ENCODE peak calls at places on chromosomes 3 and 15, in seven cellular contexts. One of them, this sample, is unnamed.

GRCh38 chr3:143002083-143002712 is 828 bp downstream of the U2SURP start:
- DNase-seq in activated naive CD4-positive, alpha-beta T cell treated with anti-CD3 and anti-CD28 coated beads for 36 hours: peak; percentile 46
- DNase-seq in mucosa of descending colon: no peak
- DNase-seq in iPS DF 19.7: no peak
- DNase-seq in astrocyte of the hippocampus: peak; percentile 31
- DNase-seq in AG20443: peak; percentile 26
- DNase-seq in tibial artery: no peak
- DNase-seq in this sample: no peak

GRCh38 chr15:31525988-31526665 is 199.5 kb downstream of the KLF13 start:
- DNase-seq in iPS DF 19.7: no peak
- DNase-seq in activated naive CD4-positive, alpha-beta T cell treated with anti-CD3 and anti-CD28 coated beads for 36 hours: no peak
- DNase-seq in tibial artery: no peak
- DNase-seq in mucosa of descending colon: no peak
- DNase-seq in astrocyte of the hippocampus: no peak
- DNase-seq in AG20443: no peak
- DNase-seq in this sample: no peak

GRCh38 chr15:99424978-99425665 is 140.7 kb upstream of the MEF2A start:
- DNase-seq in iPS DF 19.7: no peak
- DNase-seq in AG20443: peak; percentile 77
- DNase-seq in astrocyte of the hippocampus: peak; percentile 77
- DNase-seq in activated naive CD4-positive, alpha-beta T cell treated with anti-CD3 and anti-CD28 coated beads for 36 hours: peak; percentile 83
- DNase-seq in tibial artery: peak; percentile 64
- DNase-seq in mucosa of descending colon: no peak
- DNase-seq in this sample: peak; percentile 96

GRCh38 chr3:135997554-135998320 is 32.2 kb downstream of the PPP2R3A start:
- DNase-seq in mucosa of descending colon: no peak
- DNase-seq in tibial artery: no peak
- DNase-seq in iPS DF 19.7: no peak
- DNase-seq in activated naive CD4-positive, alpha-beta T cell treated with anti-CD3 and anti-CD28 coated beads for 36 hours: no peak
- DNase-seq in AG20443: no peak
- DNase-seq in astrocyte of the hippocampus: no peak
- DNase-seq in this sample: no peak

GRCh38 chr15:69604050-69604378 is 151.4 kb downstream of the RPLP1 start:
- DNase-seq in mucosa of descending colon: peak; percentile 65
- DNase-seq in AG20443: no peak
- DNase-seq in activated naive CD4-positive, alpha-beta T cell treated with anti-CD3 and anti-CD28 coated beads for 36 hours: no peak
- DNase-seq in astrocyte of the hippocampus: peak; percentile 41
- DNase-seq in iPS DF 19.7: peak; percentile 57
- DNase-seq in tibial artery: no peak
- DNase-seq in this sample: no peak

GRCh38 chr3:194313642-194314430 is 37.3 kb downstream of the CPN2 start:
- DNase-seq in tibial artery: peak; percentile 82
- DNase-seq in AG20443: no peak
- DNase-seq in mucosa of descending colon: peak; percentile 38
- DNase-seq in activated naive CD4-positive, alpha-beta T cell treated with anti-CD3 and anti-CD28 coated beads for 36 hours: no peak
- DNase-seq in iPS DF 19.7: no peak
- DNase-seq in astrocyte of the hippocampus: peak; percentile 35
- DNase-seq in this sample: no peak

GRCh38 chr3:112074616-112075497 is 11.3 kb upstream of the C3orf52 start:
- DNase-seq in activated naive CD4-positive, alpha-beta T cell treated with anti-CD3 and anti-CD28 coated beads for 36 hours: peak; percentile 79
- DNase-seq in iPS DF 19.7: no peak
- DNase-seq in AG20443: peak; percentile 81
- DNase-seq in tibial artery: no peak
- DNase-seq in astrocyte of the hippocampus: peak; percentile 92
- DNase-seq in mucosa of descending colon: peak; percentile 73
- DNase-seq in this sample: peak; percentile 77

GRCh38 chr15:82647045-82647834 is at the start of gene CPEB1:
- DNase-seq in tibial artery: peak; percentile 38
- DNase-seq in mucosa of descending colon: peak; percentile 15
- DNase-seq in iPS DF 19.7: no peak
- DNase-seq in AG20443: peak; percentile 91
- DNase-seq in activated naive CD4-positive, alpha-beta T cell treated with anti-CD3 and anti-CD28 coated beads for 36 hours: peak; percentile 39
- DNase-seq in astrocyte of the hippocampus: peak; percentile 58
- DNase-seq in this sample: peak; percentile 41

GRCh38 chr3:129723558-129724324 is 117.3 kb upstream of the PLXND1 start:
- DNase-seq in tibial artery: peak; percentile 86
- DNase-seq in mucosa of descending colon: peak; percentile 25
- DNase-seq in activated naive CD4-positive, alpha-beta T cell treated with anti-CD3 and anti-CD28 coated beads for 36 hours: no peak
- DNase-seq in iPS DF 19.7: no peak
- DNase-seq in AG20443: peak; percentile 83
- DNase-seq in astrocyte of the hippocampus: peak; percentile 76
- DNase-seq in this sample: peak; percentile 89

GRCh38 chr3:193842029-193842782 is 249.2 kb downstream of the OPA1 start:
- DNase-seq in tibial artery: peak; percentile 38
- DNase-seq in AG20443: no peak
- DNase-seq in activated naive CD4-positive, alpha-beta T cell treated with anti-CD3 and anti-CD28 coated beads for 36 hours: no peak
- DNase-seq in iPS DF 19.7: no peak
- DNase-seq in mucosa of descending colon: peak; percentile 52
- DNase-seq in astrocyte of the hippocampus: no peak
- DNase-seq in this sample: no peak

GRCh38 chr3:151316267-151316991 is at the start of gene GPR87:
- DNase-seq in AG20443: no peak
- DNase-seq in activated naive CD4-positive, alpha-beta T cell treated with anti-CD3 and anti-CD28 coated beads for 36 hours: peak; percentile 48
- DNase-seq in astrocyte of the hippocampus: peak; percentile 24
- DNase-seq in mucosa of descending colon: no peak
- DNase-seq in iPS DF 19.7: peak; percentile 20
- DNase-seq in tibial artery: no peak
- DNase-seq in this sample: no peak

GRCh38 chr3:10026084-10026890 is at the start of gene FANCD2:
- DNase-seq in mucosa of descending colon: peak; percentile 91
- DNase-seq in iPS DF 19.7: no peak
- DNase-seq in AG20443: peak; percentile 94
- DNase-seq in astrocyte of the hippocampus: peak; percentile 96
- DNase-seq in activated naive CD4-positive, alpha-beta T cell treated with anti-CD3 and anti-CD28 coated beads for 36 hours: peak; percentile 94
- DNase-seq in tibial artery: peak; percentile 78
- DNase-seq in this sample: peak; percentile 85

GRCh38 chr3:44511238-44511567 is 33.7 kb upstream of the ZNF445 start:
- DNase-seq in AG20443: no peak
- DNase-seq in activated naive CD4-positive, alpha-beta T cell treated with anti-CD3 and anti-CD28 coated beads for 36 hours: no peak
- DNase-seq in iPS DF 19.7: no peak
- DNase-seq in astrocyte of the hippocampus: peak; percentile 12
- DNase-seq in tibial artery: no peak
- DNase-seq in mucosa of descending colon: no peak
- DNase-seq in this sample: no peak

GRCh38 chr3:82078246-82078645 is 316.8 kb upstream of the GBE1 start:
- DNase-seq in activated naive CD4-positive, alpha-beta T cell treated with anti-CD3 and anti-CD28 coated beads for 36 hours: no peak
- DNase-seq in tibial artery: no peak
- DNase-seq in astrocyte of the hippocampus: no peak
- DNase-seq in iPS DF 19.7: no peak
- DNase-seq in mucosa of descending colon: no peak
- DNase-seq in AG20443: no peak
- DNase-seq in this sample: no peak

GRCh38 chr3:132657869-132658747 is 1.5 kb downstream of the ACAD11 start:
- DNase-seq in AG20443: no peak
- DNase-seq in mucosa of descending colon: no peak
- DNase-seq in activated naive CD4-positive, alpha-beta T cell treated with anti-CD3 and anti-CD28 coated beads for 36 hours: no peak
- DNase-seq in tibial artery: no peak
- DNase-seq in astrocyte of the hippocampus: no peak
- DNase-seq in iPS DF 19.7: no peak
- DNase-seq in this sample: no peak

GRCh38 chr15:69979783-69980182 is 117.9 kb downstream of the TLE3 start:
- DNase-seq in activated naive CD4-positive, alpha-beta T cell treated with anti-CD3 and anti-CD28 coated beads for 36 hours: no peak
- DNase-seq in AG20443: no peak
- DNase-seq in iPS DF 19.7: no peak
- DNase-seq in mucosa of descending colon: peak; percentile 35
- DNase-seq in tibial artery: no peak
- DNase-seq in astrocyte of the hippocampus: no peak
- DNase-seq in this sample: no peak

GRCh38 chr3:127182446-127182845 is 10.5 kb upstream of the PRR23E start:
- DNase-seq in astrocyte of the hippocampus: no peak
- DNase-seq in iPS DF 19.7: no peak
- DNase-seq in activated naive CD4-positive, alpha-beta T cell treated with anti-CD3 and anti-CD28 coated beads for 36 hours: no peak
- DNase-seq in AG20443: no peak
- DNase-seq in mucosa of descending colon: no peak
- DNase-seq in tibial artery: no peak
- DNase-seq in this sample: no peak

GRCh38 chr3:59555593-59556315 is 505.9 kb upstream of the CFAP20DC start:
- DNase-seq in tibial artery: no peak
- DNase-seq in astrocyte of the hippocampus: no peak
- DNase-seq in mucosa of descending colon: no peak
- DNase-seq in AG20443: peak; percentile 38
- DNase-seq in iPS DF 19.7: no peak
- DNase-seq in activated naive CD4-positive, alpha-beta T cell treated with anti-CD3 and anti-CD28 coated beads for 36 hours: no peak
- DNase-seq in this sample: no peak

GRCh38 chr3:165339753-165340152 is 143.6 kb upstream of the SLITRK3 start:
- DNase-seq in activated naive CD4-positive, alpha-beta T cell treated with anti-CD3 and anti-CD28 coated beads for 36 hours: no peak
- DNase-seq in tibial artery: no peak
- DNase-seq in iPS DF 19.7: no peak
- DNase-seq in mucosa of descending colon: peak; percentile 10
- DNase-seq in astrocyte of the hippocampus: peak; percentile 11
- DNase-seq in AG20443: no peak
- DNase-seq in this sample: no peak

GRCh38 chr3:109385442-109386318 is 48.3 kb upstream of the DPPA4 start:
- DNase-seq in activated naive CD4-positive, alpha-beta T cell treated with anti-CD3 and anti-CD28 coated beads for 36 hours: no peak
- DNase-seq in AG20443: no peak
- DNase-seq in mucosa of descending colon: no peak
- DNase-seq in iPS DF 19.7: no peak
- DNase-seq in tibial artery: no peak
- DNase-seq in astrocyte of the hippocampus: no peak
- DNase-seq in this sample: no peak

GRCh38 chr3:175983369-175983768 is 1124.2 kb downstream of the NAALADL2 start:
- DNase-seq in AG20443: no peak
- DNase-seq in iPS DF 19.7: no peak
- DNase-seq in activated naive CD4-positive, alpha-beta T cell treated with anti-CD3 and anti-CD28 coated beads for 36 hours: no peak
- DNase-seq in tibial artery: no peak
- DNase-seq in astrocyte of the hippocampus: peak; percentile 4
- DNase-seq in mucosa of descending colon: no peak
- DNase-seq in this sample: peak; percentile 26

GRCh38 chr3:177802151-177802900 is 605.0 kb upstream of the TBL1XR1 start:
- DNase-seq in tibial artery: no peak
- DNase-seq in mucosa of descending colon: no peak
- DNase-seq in activated naive CD4-positive, alpha-beta T cell treated with anti-CD3 and anti-CD28 coated beads for 36 hours: no peak
- DNase-seq in AG20443: peak; percentile 29
- DNase-seq in iPS DF 19.7: no peak
- DNase-seq in astrocyte of the hippocampus: peak; percentile 49
- DNase-seq in this sample: peak; percentile 73

GRCh38 chr3:177448987-177449975 is 252.0 kb upstream of the TBL1XR1 start:
- DNase-seq in astrocyte of the hippocampus: peak; percentile 91
- DNase-seq in iPS DF 19.7: no peak
- DNase-seq in activated naive CD4-positive, alpha-beta T cell treated with anti-CD3 and anti-CD28 coated beads for 36 hours: no peak
- DNase-seq in mucosa of descending colon: no peak
- DNase-seq in AG20443: peak; percentile 38
- DNase-seq in tibial artery: no peak
- DNase-seq in this sample: peak; percentile 43

GRCh38 chr15:63502843-63503738 is 1.3 kb upstream of the USP3 start:
- DNase-seq in iPS DF 19.7: peak; percentile 38
- DNase-seq in astrocyte of the hippocampus: peak; percentile 68
- DNase-seq in mucosa of descending colon: peak; percentile 97
- DNase-seq in tibial artery: peak; percentile 93
- DNase-seq in AG20443: peak; percentile 85
- DNase-seq in activated naive CD4-positive, alpha-beta T cell treated with anti-CD3 and anti-CD28 coated beads for 36 hours: peak; percentile 83
- DNase-seq in this sample: peak; percentile 87

GRCh38 chr3:113002676-113003075 is 11.9 kb downstream of the GTPBP8 start:
- DNase-seq in tibial artery: no peak
- DNase-seq in activated naive CD4-positive, alpha-beta T cell treated with anti-CD3 and anti-CD28 coated beads for 36 hours: peak; percentile 90
- DNase-seq in mucosa of descending colon: no peak
- DNase-seq in AG20443: no peak
- DNase-seq in astrocyte of the hippocampus: no peak
- DNase-seq in iPS DF 19.7: no peak
- DNase-seq in this sample: no peak

GRCh38 chr3:35649405-35649804 is 10.1 kb downstream of the ARPP21 start:
- DNase-seq in iPS DF 19.7: no peak
- DNase-seq in AG20443: no peak
- DNase-seq in mucosa of descending colon: no peak
- DNase-seq in tibial artery: no peak
- DNase-seq in astrocyte of the hippocampus: no peak
- DNase-seq in activated naive CD4-positive, alpha-beta T cell treated with anti-CD3 and anti-CD28 coated beads for 36 hours: no peak
- DNase-seq in this sample: no peak

GRCh38 chr3:197458906-197459470 is 96.8 kb downstream of the BDH1 start:
- DNase-seq in iPS DF 19.7: no peak
- DNase-seq in AG20443: no peak
- DNase-seq in astrocyte of the hippocampus: no peak
- DNase-seq in mucosa of descending colon: peak; percentile 61
- DNase-seq in activated naive CD4-positive, alpha-beta T cell treated with anti-CD3 and anti-CD28 coated beads for 36 hours: no peak
- DNase-seq in tibial artery: no peak
- DNase-seq in this sample: no peak

GRCh38 chr15:22967084-22967770 is 12.9 kb downstream of the CYFIP1 start:
- DNase-seq in activated naive CD4-positive, alpha-beta T cell treated with anti-CD3 and anti-CD28 coated beads for 36 hours: no peak
- DNase-seq in mucosa of descending colon: no peak
- DNase-seq in astrocyte of the hippocampus: no peak
- DNase-seq in tibial artery: no peak
- DNase-seq in iPS DF 19.7: no peak
- DNase-seq in AG20443: no peak
- DNase-seq in this sample: no peak

GRCh38 chr3:67459796-67460195 is 194.6 kb downstream of the SUCLG2 start:
- DNase-seq in iPS DF 19.7: no peak
- DNase-seq in mucosa of descending colon: no peak
- DNase-seq in AG20443: no peak
- DNase-seq in astrocyte of the hippocampus: no peak
- DNase-seq in activated naive CD4-positive, alpha-beta T cell treated with anti-CD3 and anti-CD28 coated beads for 36 hours: no peak
- DNase-seq in tibial artery: no peak
- DNase-seq in this sample: no peak

GRCh38 chr3:99118381-99118780 is 216.9 kb upstream of the DCBLD2 start:
- DNase-seq in iPS DF 19.7: no peak
- DNase-seq in AG20443: peak; percentile 61
- DNase-seq in astrocyte of the hippocampus: peak; percentile 59
- DNase-seq in activated naive CD4-positive, alpha-beta T cell treated with anti-CD3 and anti-CD28 coated beads for 36 hours: no peak
- DNase-seq in tibial artery: no peak
- DNase-seq in mucosa of descending colon: no peak
- DNase-seq in this sample: peak; percentile 85

GRCh38 chr3:17740703-17741102 is 1.7 kb downstream of the TBC1D5 start:
- DNase-seq in astrocyte of the hippocampus: peak; percentile 44
- DNase-seq in mucosa of descending colon: peak; percentile 36
- DNase-seq in iPS DF 19.7: no peak
- DNase-seq in tibial artery: no peak
- DNase-seq in activated naive CD4-positive, alpha-beta T cell treated with anti-CD3 and anti-CD28 coated beads for 36 hours: no peak
- DNase-seq in AG20443: no peak
- DNase-seq in this sample: no peak

GRCh38 chr3:124174910-124175874 is 183.3 kb upstream of the ROPN1 start:
- DNase-seq in mucosa of descending colon: no peak
- DNase-seq in astrocyte of the hippocampus: no peak
- DNase-seq in iPS DF 19.7: no peak
- DNase-seq in AG20443: no peak
- DNase-seq in activated naive CD4-positive, alpha-beta T cell treated with anti-CD3 and anti-CD28 coated beads for 36 hours: no peak
- DNase-seq in tibial artery: no peak
- DNase-seq in this sample: no peak

GRCh38 chr15:97893988-97894387 is 66.5 kb upstream of the ARRDC4 start:
- DNase-seq in mucosa of descending colon: no peak
- DNase-seq in iPS DF 19.7: no peak
- DNase-seq in tibial artery: no peak
- DNase-seq in activated naive CD4-positive, alpha-beta T cell treated with anti-CD3 and anti-CD28 coated beads for 36 hours: no peak
- DNase-seq in astrocyte of the hippocampus: no peak
- DNase-seq in AG20443: no peak
- DNase-seq in this sample: no peak

GRCh38 chr3:134334231-134334900 is 39.9 kb downstream of the AMOTL2 start:
- DNase-seq in activated naive CD4-positive, alpha-beta T cell treated with anti-CD3 and anti-CD28 coated beads for 36 hours: no peak
- DNase-seq in iPS DF 19.7: no peak
- DNase-seq in mucosa of descending colon: no peak
- DNase-seq in AG20443: peak; percentile 58
- DNase-seq in astrocyte of the hippocampus: peak; percentile 74
- DNase-seq in tibial artery: no peak
- DNase-seq in this sample: no peak

GRCh38 chr3:73719413-73719831 is 94.7 kb upstream of the PDZRN3 start:
- DNase-seq in tibial artery: peak; percentile 35
- DNase-seq in AG20443: peak; percentile 40
- DNase-seq in astrocyte of the hippocampus: no peak
- DNase-seq in iPS DF 19.7: no peak
- DNase-seq in activated naive CD4-positive, alpha-beta T cell treated with anti-CD3 and anti-CD28 coated beads for 36 hours: no peak
- DNase-seq in mucosa of descending colon: no peak
- DNase-seq in this sample: no peak

GRCh38 chr3:47410801-47411646 is 30.2 kb downstream of the PTPN23 start:
- DNase-seq in AG20443: peak; percentile 6
- DNase-seq in astrocyte of the hippocampus: no peak
- DNase-seq in mucosa of descending colon: no peak
- DNase-seq in iPS DF 19.7: no peak
- DNase-seq in tibial artery: no peak
- DNase-seq in activated naive CD4-positive, alpha-beta T cell treated with anti-CD3 and anti-CD28 coated beads for 36 hours: no peak
- DNase-seq in this sample: no peak

GRCh38 chr15:78453447-78453846 is 15.4 kb downstream of the IREB2 start:
- DNase-seq in AG20443: no peak
- DNase-seq in astrocyte of the hippocampus: no peak
- DNase-seq in tibial artery: no peak
- DNase-seq in mucosa of descending colon: no peak
- DNase-seq in activated naive CD4-positive, alpha-beta T cell treated with anti-CD3 and anti-CD28 coated beads for 36 hours: no peak
- DNase-seq in iPS DF 19.7: no peak
- DNase-seq in this sample: no peak

GRCh38 chr3:37100411-37100810 is 74.0 kb downstream of the LRRFIP2 start:
- DNase-seq in mucosa of descending colon: no peak
- DNase-seq in activated naive CD4-positive, alpha-beta T cell treated with anti-CD3 and anti-CD28 coated beads for 36 hours: no peak
- DNase-seq in tibial artery: no peak
- DNase-seq in AG20443: no peak
- DNase-seq in astrocyte of the hippocampus: no peak
- DNase-seq in iPS DF 19.7: no peak
- DNase-seq in this sample: no peak

This sample was measured in myocyte.